ENCODE peak calls at places on chromosomes 4 and X, in six cellular contexts. One of them, this sample, is unnamed.

GRCh38 chrX:94057385-94057784 is 383.4 kb downstream of the FAM133A start:
- DNase-seq in SK-N-SH: no peak
- DNase-seq in cardiac septum: no peak
- DNase-seq in NCI-H1105: no peak
- DNase-seq in neural progenitor cell: no peak
- DNase-seq in activated CD4-positive, alpha-beta T cell treated with anti-CD3 and anti-CD28 coated beads, Interleukin-2, amount 50 U/mL, for 24 hours: no peak
- DNase-seq in this sample: no peak

GRCh38 chr4:41814565-41814964 is 66.0 kb upstream of the PHOX2B start:
- DNase-seq in NCI-H1105: no peak
- DNase-seq in activated CD4-positive, alpha-beta T cell treated with anti-CD3 and anti-CD28 coated beads, Interleukin-2, amount 50 U/mL, for 24 hours: no peak
- DNase-seq in neural progenitor cell: peak
- DNase-seq in cardiac septum: no peak
- DNase-seq in SK-N-SH: no peak
- DNase-seq in this sample: no peak

GRCh38 chr4:38310446-38311043 is 350.3 kb downstream of the PTTG2 start:
- DNase-seq in neural progenitor cell: no peak
- DNase-seq in cardiac septum: no peak
- DNase-seq in NCI-H1105: no peak
- DNase-seq in activated CD4-positive, alpha-beta T cell treated with anti-CD3 and anti-CD28 coated beads, Interleukin-2, amount 50 U/mL, for 24 hours: no peak
- DNase-seq in SK-N-SH: no peak
- DNase-seq in this sample: no peak

GRCh38 chrX:23788521-23788920 is 5.5 kb downstream of the SAT1 start:
- DNase-seq in NCI-H1105: no peak
- DNase-seq in neural progenitor cell: no peak
- DNase-seq in SK-N-SH: no peak
- DNase-seq in activated CD4-positive, alpha-beta T cell treated with anti-CD3 and anti-CD28 coated beads, Interleukin-2, amount 50 U/mL, for 24 hours: no peak
- DNase-seq in cardiac septum: no peak
- DNase-seq in this sample: no peak

GRCh38 chr4:6885953-6886557 is 23.6 kb upstream of the TBC1D14 start:
- DNase-seq in NCI-H1105: peak
- DNase-seq in neural progenitor cell: no peak
- DNase-seq in cardiac septum: peak
- DNase-seq in SK-N-SH: no peak
- DNase-seq in activated CD4-positive, alpha-beta T cell treated with anti-CD3 and anti-CD28 coated beads, Interleukin-2, amount 50 U/mL, for 24 hours: no peak
- DNase-seq in this sample: peak

GRCh38 chrX:46898207-46898606 is 14.0 kb upstream of the JADE3 start:
- DNase-seq in SK-N-SH: no peak
- DNase-seq in NCI-H1105: no peak
- DNase-seq in cardiac septum: no peak
- DNase-seq in neural progenitor cell: no peak
- DNase-seq in activated CD4-positive, alpha-beta T cell treated with anti-CD3 and anti-CD28 coated beads, Interleukin-2, amount 50 U/mL, for 24 hours: no peak
- DNase-seq in this sample: no peak

GRCh38 chr4:87108142-87108546 is 112.3 kb downstream of the KLHL8 start:
- DNase-seq in SK-N-SH: peak
- DNase-seq in neural progenitor cell: no peak
- DNase-seq in activated CD4-positive, alpha-beta T cell treated with anti-CD3 and anti-CD28 coated beads, Interleukin-2, amount 50 U/mL, for 24 hours: no peak
- DNase-seq in NCI-H1105: no peak
- DNase-seq in cardiac septum: no peak
- DNase-seq in this sample: no peak

GRCh38 chrX:65406532-65406931 is 128.1 kb downstream of the LAS1L start:
- DNase-seq in neural progenitor cell: peak
- DNase-seq in NCI-H1105: no peak
- DNase-seq in SK-N-SH: no peak
- DNase-seq in cardiac septum: no peak
- DNase-seq in activated CD4-positive, alpha-beta T cell treated with anti-CD3 and anti-CD28 coated beads, Interleukin-2, amount 50 U/mL, for 24 hours: no peak
- DNase-seq in this sample: no peak

GRCh38 chr4:70559216-70559830 is 32.7 kb upstream of the AMBN start:
- DNase-seq in NCI-H1105: no peak
- DNase-seq in activated CD4-positive, alpha-beta T cell treated with anti-CD3 and anti-CD28 coated beads, Interleukin-2, amount 50 U/mL, for 24 hours: no peak
- DNase-seq in SK-N-SH: peak
- DNase-seq in neural progenitor cell: peak
- DNase-seq in cardiac septum: no peak
- DNase-seq in this sample: no peak

GRCh38 chrX:118324588-118324987 is 21.3 kb upstream of the WDR44 start:
- DNase-seq in cardiac septum: no peak
- DNase-seq in SK-N-SH: no peak
- DNase-seq in NCI-H1105: no peak
- DNase-seq in neural progenitor cell: no peak
- DNase-seq in activated CD4-positive, alpha-beta T cell treated with anti-CD3 and anti-CD28 coated beads, Interleukin-2, amount 50 U/mL, for 24 hours: no peak
- DNase-seq in this sample: no peak

GRCh38 chr4:13942936-13943335 is 315.4 kb upstream of the BOD1L1 start:
- DNase-seq in SK-N-SH: no peak
- DNase-seq in NCI-H1105: no peak
- DNase-seq in neural progenitor cell: no peak
- DNase-seq in activated CD4-positive, alpha-beta T cell treated with anti-CD3 and anti-CD28 coated beads, Interleukin-2, amount 50 U/mL, for 24 hours: no peak
- DNase-seq in cardiac septum: no peak
- DNase-seq in this sample: no peak

GRCh38 chrX:136417806-136418205 is 69.9 kb upstream of the BRS3 start:
- DNase-seq in neural progenitor cell: no peak
- DNase-seq in cardiac septum: no peak
- DNase-seq in SK-N-SH: no peak
- DNase-seq in activated CD4-positive, alpha-beta T cell treated with anti-CD3 and anti-CD28 coated beads, Interleukin-2, amount 50 U/mL, for 24 hours: no peak
- DNase-seq in NCI-H1105: no peak
- DNase-seq in this sample: no peak

GRCh38 chr4:122140834-122141233 is 11.3 kb upstream of the BLTP1 start:
- DNase-seq in NCI-H1105: no peak
- DNase-seq in SK-N-SH: no peak
- DNase-seq in neural progenitor cell: no peak
- DNase-seq in cardiac septum: no peak
- DNase-seq in activated CD4-positive, alpha-beta T cell treated with anti-CD3 and anti-CD28 coated beads, Interleukin-2, amount 50 U/mL, for 24 hours: no peak
- DNase-seq in this sample: no peak

GRCh38 chr4:48340276-48340904 is 939 bp upstream of the SLAIN2 start:
- DNase-seq in activated CD4-positive, alpha-beta T cell treated with anti-CD3 and anti-CD28 coated beads, Interleukin-2, amount 50 U/mL, for 24 hours: no peak
- DNase-seq in SK-N-SH: no peak
- DNase-seq in NCI-H1105: no peak
- DNase-seq in neural progenitor cell: peak
- DNase-seq in cardiac septum: no peak
- DNase-seq in this sample: no peak

GRCh38 chrX:155027509-155028066 is 944 bp downstream of the FUNDC2 start:
- DNase-seq in NCI-H1105: peak
- DNase-seq in SK-N-SH: no peak
- DNase-seq in cardiac septum: no peak
- DNase-seq in neural progenitor cell: no peak
- DNase-seq in activated CD4-positive, alpha-beta T cell treated with anti-CD3 and anti-CD28 coated beads, Interleukin-2, amount 50 U/mL, for 24 hours: no peak
- DNase-seq in this sample: no peak

GRCh38 chr4:3461515-3462291 is 1.4 kb upstream of the DOK7 start:
- DNase-seq in neural progenitor cell: no peak
- DNase-seq in cardiac septum: peak
- DNase-seq in SK-N-SH: no peak
- DNase-seq in activated CD4-positive, alpha-beta T cell treated with anti-CD3 and anti-CD28 coated beads, Interleukin-2, amount 50 U/mL, for 24 hours: no peak
- DNase-seq in NCI-H1105: no peak
- DNase-seq in this sample: no peak

GRCh38 chr4:7802093-7802726 is 137.5 kb downstream of the AFAP1 start:
- DNase-seq in NCI-H1105: peak
- DNase-seq in neural progenitor cell: peak
- DNase-seq in activated CD4-positive, alpha-beta T cell treated with anti-CD3 and anti-CD28 coated beads, Interleukin-2, amount 50 U/mL, for 24 hours: peak
- DNase-seq in cardiac septum: peak
- DNase-seq in SK-N-SH: peak
- DNase-seq in this sample: peak

GRCh38 chr4:152185786-152186540 is 349.9 kb downstream of the FBXW7 start:
- DNase-seq in NCI-H1105: no peak
- DNase-seq in activated CD4-positive, alpha-beta T cell treated with anti-CD3 and anti-CD28 coated beads, Interleukin-2, amount 50 U/mL, for 24 hours: no peak
- DNase-seq in neural progenitor cell: no peak
- DNase-seq in SK-N-SH: no peak
- DNase-seq in cardiac septum: no peak
- DNase-seq in this sample: no peak

GRCh38 chr4:76001760-76002159 is 5.5 kb downstream of the CXCL9 start:
- DNase-seq in SK-N-SH: no peak
- DNase-seq in cardiac septum: no peak
- DNase-seq in activated CD4-positive, alpha-beta T cell treated with anti-CD3 and anti-CD28 coated beads, Interleukin-2, amount 50 U/mL, for 24 hours: no peak
- DNase-seq in neural progenitor cell: no peak
- DNase-seq in NCI-H1105: no peak
- DNase-seq in this sample: no peak

GRCh38 chr4:74674750-74675149 is 119.6 kb downstream of the BTC start:
- DNase-seq in activated CD4-positive, alpha-beta T cell treated with anti-CD3 and anti-CD28 coated beads, Interleukin-2, amount 50 U/mL, for 24 hours: no peak
- DNase-seq in neural progenitor cell: no peak
- DNase-seq in SK-N-SH: no peak
- DNase-seq in NCI-H1105: no peak
- DNase-seq in cardiac septum: no peak
- DNase-seq in this sample: no peak

GRCh38 chrX:76428243-76429130 is 977 bp downstream of the MAGEE1 start:
- DNase-seq in NCI-H1105: peak
- DNase-seq in neural progenitor cell: peak
- DNase-seq in activated CD4-positive, alpha-beta T cell treated with anti-CD3 and anti-CD28 coated beads, Interleukin-2, amount 50 U/mL, for 24 hours: no peak
- DNase-seq in SK-N-SH: peak
- DNase-seq in cardiac septum: peak
- DNase-seq in this sample: peak

GRCh38 chr4:17762705-17763104 is 18.7 kb downstream of the FAM184B start:
- DNase-seq in cardiac septum: no peak
- DNase-seq in activated CD4-positive, alpha-beta T cell treated with anti-CD3 and anti-CD28 coated beads, Interleukin-2, amount 50 U/mL, for 24 hours: no peak
- DNase-seq in neural progenitor cell: no peak
- DNase-seq in SK-N-SH: no peak
- DNase-seq in NCI-H1105: no peak
- DNase-seq in this sample: no peak

GRCh38 chr4:112668131-112668530 is 31.2 kb downstream of the LARP7 start:
- DNase-seq in cardiac septum: no peak
- DNase-seq in neural progenitor cell: peak
- DNase-seq in NCI-H1105: no peak
- DNase-seq in SK-N-SH: no peak
- DNase-seq in activated CD4-positive, alpha-beta T cell treated with anti-CD3 and anti-CD28 coated beads, Interleukin-2, amount 50 U/mL, for 24 hours: no peak
- DNase-seq in this sample: no peak

GRCh38 chr4:183798249-183798920 is 106.7 kb upstream of the STOX2 start:
- DNase-seq in cardiac septum: no peak
- DNase-seq in neural progenitor cell: peak
- DNase-seq in NCI-H1105: no peak
- DNase-seq in SK-N-SH: no peak
- DNase-seq in activated CD4-positive, alpha-beta T cell treated with anti-CD3 and anti-CD28 coated beads, Interleukin-2, amount 50 U/mL, for 24 hours: no peak
- DNase-seq in this sample: no peak

GRCh38 chrX:15816886-15817285 is 26.6 kb downstream of the ZRSR2 start:
- DNase-seq in SK-N-SH: peak
- DNase-seq in NCI-H1105: no peak
- DNase-seq in cardiac septum: no peak
- DNase-seq in neural progenitor cell: no peak
- DNase-seq in activated CD4-positive, alpha-beta T cell treated with anti-CD3 and anti-CD28 coated beads, Interleukin-2, amount 50 U/mL, for 24 hours: no peak
- DNase-seq in this sample: no peak

GRCh38 chr4:107018336-107018735 is 17.8 kb downstream of the DKK2 start:
- DNase-seq in NCI-H1105: no peak
- DNase-seq in neural progenitor cell: no peak
- DNase-seq in cardiac septum: no peak
- DNase-seq in activated CD4-positive, alpha-beta T cell treated with anti-CD3 and anti-CD28 coated beads, Interleukin-2, amount 50 U/mL, for 24 hours: no peak
- DNase-seq in SK-N-SH: no peak
- DNase-seq in this sample: no peak